ENCODE peak calls at places on chromosomes 11 and 22, in eight cellular contexts. Q, A, H, C, O, S, V and M are unnamed samples.

GRCh38 chr11:126992804-126993111 is 7.8 kb downstream of the KIRREL3 start:
- DNase-seq in S (no peak), C (no peak), O (no peak), V (no peak), Q (no peak), A (no peak), H (no peak), M (no peak)

GRCh38 chr22:38569181-38569971 is 607 bp downstream of the DMC1 start:
- DNase-seq in C (peak), V (no peak), Q (no peak), H (peak), A (peak), S (no peak), O (no peak), M (peak)

GRCh38 chr11:75565221-75565814 is 3.3 kb downstream of the SERPINH1 start:
- DNase-seq in C (peak), S (no peak), O (no peak), A (no peak), H (peak), Q (no peak), V (no peak), M (no peak)

GRCh38 chr22:17120711-17121234 is 387 bp downstream of the TMEM121B start:
- DNase-seq in S (no peak), Q (no peak), A (no peak), O (no peak), C (no peak), H (no peak), V (no peak), M (peak)

GRCh38 chr11:118232659-118233058 is 7.8 kb upstream of the JAML start:
- DNase-seq in C (no peak), S (no peak), Q (no peak), H (no peak), A (no peak), O (no peak), V (peak), M (no peak)

GRCh38 chr11:113574586-113574985 is 99.4 kb upstream of the DRD2 start:
- DNase-seq in A (no peak), C (no peak), Q (no peak), S (no peak), O (no peak), V (no peak), H (no peak), M (no peak)

GRCh38 chr11:94706211-94706610 is 61.9 kb upstream of the AMOTL1 start:
- DNase-seq in S (no peak), A (no peak), V (no peak), H (no peak), Q (no peak), O (no peak), C (no peak), M (no peak)

GRCh38 chr22:25829237-25829636 is 87.2 kb downstream of the MYO18B start:
- DNase-seq in C (no peak), V (no peak), H (no peak), O (no peak), S (no peak), A (no peak), Q (no peak), M (no peak)

DNA sequence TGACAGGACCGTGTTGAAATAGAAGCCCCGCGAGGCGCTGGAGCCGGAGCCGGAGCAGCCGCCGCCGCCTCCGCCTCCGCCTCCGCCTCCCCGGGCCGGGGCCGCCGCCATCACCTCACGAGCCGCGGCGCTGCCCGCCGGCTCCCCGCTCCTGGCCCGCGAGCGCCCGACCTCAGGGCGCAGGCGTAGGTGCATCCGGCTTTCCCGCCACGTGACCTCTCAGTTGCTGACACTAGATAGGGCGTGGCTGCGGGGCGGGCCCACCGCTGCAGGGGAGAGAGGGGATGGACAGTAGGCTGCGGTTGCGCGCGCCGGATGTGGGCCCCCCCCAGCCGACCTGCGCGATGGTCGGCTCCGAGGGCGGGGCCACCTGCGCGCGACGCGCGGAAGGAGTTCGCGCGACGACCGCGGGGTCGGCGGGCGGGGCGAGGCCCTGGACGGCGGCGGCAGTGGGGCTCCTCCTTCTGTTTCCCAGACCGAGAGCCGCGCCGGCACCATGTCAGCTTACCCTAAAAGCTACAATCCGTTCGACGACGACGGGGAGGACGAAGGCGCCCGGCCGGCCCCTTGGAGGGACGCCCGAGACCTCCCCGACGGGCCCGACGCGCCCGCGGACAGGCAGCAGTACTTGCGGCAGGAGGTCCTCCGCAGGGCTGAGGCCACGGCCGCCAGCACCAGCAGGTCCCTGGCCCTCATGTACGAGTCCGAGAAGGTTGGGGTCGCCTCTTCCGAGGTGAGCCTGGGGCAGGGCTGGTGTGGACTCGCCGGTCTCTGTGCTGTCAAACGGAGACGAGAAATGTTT is at the start of the genes PI4KA and SNAP29:
- DNase-seq in O (peak), H (peak), C (peak), V (peak), S (peak), A (peak), Q (peak), M (peak)
- TF ChIP-seq POLR2A in O (peak), H (peak), C (peak), V (peak), S (peak), A (peak), Q (no peak), M (peak)

DNA sequence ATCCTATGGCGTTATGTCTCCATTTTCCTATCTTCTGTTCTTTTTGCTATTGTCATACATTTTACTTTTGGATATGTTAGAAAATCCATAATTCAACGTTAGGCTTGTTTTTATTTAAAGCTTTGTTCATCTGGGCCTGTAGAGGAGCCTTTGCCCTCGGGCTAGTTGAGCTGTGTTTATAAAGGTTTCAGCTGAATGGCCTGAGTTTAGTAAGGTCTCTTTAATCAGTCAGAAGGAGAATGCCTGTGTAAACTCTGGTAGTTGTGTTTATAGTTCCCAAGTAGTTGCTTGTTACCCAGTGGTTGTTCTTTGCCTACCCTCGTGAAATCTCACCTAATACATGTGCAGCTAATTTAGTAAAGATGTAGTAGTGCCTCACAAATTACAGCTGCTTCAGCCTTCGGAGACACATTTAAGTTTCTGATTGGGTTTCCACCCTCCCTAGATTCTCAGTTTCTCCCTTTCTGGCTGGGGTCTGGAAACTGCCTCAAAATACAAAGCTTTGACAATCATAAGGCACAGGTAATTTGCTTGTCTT is 33.1 kb downstream of the MTMR3 start:
- DNase-seq in S (no peak), C (no peak), A (no peak), Q (no peak), H (no peak), O (no peak), V (no peak), M (no peak)
- H3K27ac ChIP-seq in S (peak), C (no peak), A (no peak), Q (peak), H (no peak), O (no peak), V (no peak), M (no peak)

DNA sequence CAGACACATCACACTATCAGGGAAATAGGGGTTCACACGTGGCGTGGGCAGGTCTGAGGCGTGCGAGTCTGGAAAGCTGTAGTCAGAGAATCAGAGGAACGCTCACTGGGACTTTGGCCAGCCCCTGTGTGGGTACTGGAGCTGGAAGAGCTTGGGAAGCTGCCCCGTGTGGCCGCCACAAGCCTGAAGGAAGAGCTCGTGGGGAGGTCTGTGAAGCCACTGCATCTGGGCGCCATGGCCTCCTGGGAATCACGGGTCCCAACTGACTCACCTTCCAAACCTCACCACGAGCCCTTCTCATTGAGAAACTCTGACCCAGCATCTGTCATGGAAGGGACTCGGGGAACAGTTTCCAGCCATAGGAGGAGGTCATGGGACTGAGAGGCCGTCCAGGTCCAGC is 5.9 kb upstream of the MRGPRF start:
- DNase-seq in A (no peak), C (no peak), V (no peak), O (no peak), H (no peak), Q (no peak), S (no peak), M (peak)
- TF ChIP-seq CTCF in A (no peak), C (no peak), V (no peak), O (no peak), H (no peak), Q (no peak), S (no peak), M (no peak)

DNA sequence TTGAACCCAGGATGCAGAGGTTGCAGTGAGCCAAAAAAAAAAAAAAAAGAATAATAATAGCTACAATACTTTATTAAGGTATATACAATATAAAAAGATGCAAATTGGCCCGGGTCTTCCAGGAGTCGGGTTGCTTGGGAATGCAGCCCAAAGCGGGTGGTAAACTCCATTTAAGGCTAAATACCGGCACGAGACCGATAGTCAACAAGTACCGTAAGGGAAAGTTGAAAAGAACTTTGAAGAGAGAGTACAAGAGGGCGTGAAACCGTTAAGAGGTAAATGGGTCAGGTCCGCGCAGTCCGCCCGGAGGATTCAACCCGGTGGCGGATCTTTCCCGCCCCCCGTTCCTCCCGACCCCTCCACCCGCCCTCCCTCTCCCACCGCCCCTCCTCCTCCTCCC is 143.3 kb downstream of the DLG2 start:
- DNase-seq in A (no peak), S (no peak), C (no peak), O (no peak), Q (no peak), V (no peak), H (no peak), M (no peak)
- TF ChIP-seq POLR2A in A (no peak), S (no peak), C (no peak), O (no peak), Q (no peak), V (no peak), H (no peak), M (no peak)

GRCh38 chr11:46599340-46600067 is 5.7 kb upstream of the AMBRA1 start:
- DNase-seq in C (no peak), A (no peak), V (no peak), H (peak), Q (no peak), S (no peak), O (no peak), M (no peak)
- H3K27ac ChIP-seq in C (no peak), A (no peak), V (no peak), H (peak), Q (no peak), S (peak), O (no peak), M (peak)